ENCODE peak calls at places on chromosome 20, in five cellular contexts. One of them, this sample, is unnamed.

GRCh38 chr20:44800398-44801046 is 9.8 kb downstream of the RIMS4 start:
- DNase-seq in nephron progenitor cell: peak; percentile 40
- DNase-seq in cardiac muscle cell: no peak
- DNase-seq in AG04450: no peak
- DNase-seq in fibroblast of pulmonary artery: no peak
- DNase-seq in this sample: no peak

GRCh38 chr20:19506021-19506420 is 252.0 kb upstream of the RIN2 start:
- DNase-seq in nephron progenitor cell: no peak
- DNase-seq in cardiac muscle cell: no peak
- DNase-seq in AG04450: no peak
- DNase-seq in fibroblast of pulmonary artery: no peak
- DNase-seq in this sample: no peak

GRCh38 chr20:2872304-2873009 is 824 bp upstream of the PTPRA start:
- DNase-seq in nephron progenitor cell: peak; percentile 67
- DNase-seq in cardiac muscle cell: peak; percentile 60
- DNase-seq in AG04450: no peak
- DNase-seq in fibroblast of pulmonary artery: peak; percentile 50
- DNase-seq in this sample: peak; percentile 85

GRCh38 chr20:3330046-3330741 is 77.3 kb downstream of the DNAAF9 start:
- DNase-seq in nephron progenitor cell: no peak
- DNase-seq in cardiac muscle cell: peak; percentile 73
- DNase-seq in AG04450: no peak
- DNase-seq in fibroblast of pulmonary artery: peak; percentile 66
- DNase-seq in this sample: no peak

GRCh38 chr20:17680128-17680835 is 1.8 kb downstream of the RRBP1 start:
- DNase-seq in nephron progenitor cell: peak; percentile 37
- DNase-seq in cardiac muscle cell: peak; percentile 78
- DNase-seq in AG04450: no peak
- DNase-seq in fibroblast of pulmonary artery: peak; percentile 84
- DNase-seq in this sample: peak; percentile 93

GRCh38 chr20:49397525-49397924 is 84.9 kb downstream of the KCNB1 start:
- DNase-seq in nephron progenitor cell: no peak
- DNase-seq in cardiac muscle cell: peak; percentile 41
- DNase-seq in AG04450: no peak
- DNase-seq in fibroblast of pulmonary artery: peak; percentile 35
- DNase-seq in this sample: peak; percentile 88

GRCh38 chr20:48667481-48667880 is 160.3 kb downstream of the PREX1 start:
- DNase-seq in nephron progenitor cell: no peak
- DNase-seq in cardiac muscle cell: no peak
- DNase-seq in AG04450: no peak
- DNase-seq in fibroblast of pulmonary artery: no peak
- DNase-seq in this sample: peak; percentile 21

GRCh38 chr20:63158845-63159244 is 57.1 kb downstream of the YTHDF1 start:
- DNase-seq in nephron progenitor cell: no peak
- DNase-seq in cardiac muscle cell: no peak
- DNase-seq in AG04450: no peak
- DNase-seq in fibroblast of pulmonary artery: no peak
- DNase-seq in this sample: peak; percentile 22

GRCh38 chr20:43194187-43194586 is 4.5 kb upstream of the PTPRT start:
- DNase-seq in nephron progenitor cell: no peak
- DNase-seq in cardiac muscle cell: no peak
- DNase-seq in AG04450: no peak
- DNase-seq in fibroblast of pulmonary artery: no peak
- DNase-seq in this sample: no peak

GRCh38 chr20:36629719-36630340 is 16.2 kb downstream of the SLA2 start:
- DNase-seq in nephron progenitor cell: no peak
- DNase-seq in cardiac muscle cell: peak; percentile 23
- DNase-seq in AG04450: no peak
- DNase-seq in fibroblast of pulmonary artery: no peak
- DNase-seq in this sample: no peak

GRCh38 chr20:63006611-63007471 is at the start of gene BHLHE23:
- DNase-seq in nephron progenitor cell: peak; percentile 72
- DNase-seq in cardiac muscle cell: peak; percentile 12
- DNase-seq in AG04450: no peak
- DNase-seq in fibroblast of pulmonary artery: no peak
- DNase-seq in this sample: no peak

GRCh38 chr20:11338506-11339306 is 579.0 kb upstream of the BTBD3 start:
- DNase-seq in nephron progenitor cell: no peak
- DNase-seq in cardiac muscle cell: peak; percentile 60
- DNase-seq in AG04450: no peak
- DNase-seq in fibroblast of pulmonary artery: peak; percentile 33
- DNase-seq in this sample: no peak

GRCh38 chr20:48129319-48129973 is 344.2 kb upstream of the SULF2 start:
- DNase-seq in nephron progenitor cell: no peak
- DNase-seq in cardiac muscle cell: peak; percentile 78
- DNase-seq in AG04450: no peak
- DNase-seq in fibroblast of pulmonary artery: peak; percentile 23
- DNase-seq in this sample: no peak

GRCh38 chr20:62476074-62476838 is 461 bp upstream of the GATA5 start:
- DNase-seq in nephron progenitor cell: peak; percentile 76
- DNase-seq in cardiac muscle cell: no peak
- DNase-seq in AG04450: no peak
- DNase-seq in fibroblast of pulmonary artery: no peak
- DNase-seq in this sample: no peak

GRCh38 chr20:49508435-49509199 is 26.1 kb upstream of the KCNB1 start:
- DNase-seq in nephron progenitor cell: peak; percentile 28
- DNase-seq in cardiac muscle cell: peak; percentile 62
- DNase-seq in AG04450: no peak
- DNase-seq in fibroblast of pulmonary artery: peak; percentile 64
- DNase-seq in this sample: peak; percentile 93

GRCh38 chr20:60191014-60191413 is 232.8 kb downstream of the CDH26 start:
- DNase-seq in nephron progenitor cell: no peak
- DNase-seq in cardiac muscle cell: no peak
- DNase-seq in AG04450: no peak
- DNase-seq in fibroblast of pulmonary artery: no peak
- DNase-seq in this sample: no peak

GRCh38 chr20:62977613-62978558 is 25.4 kb downstream of the SLC17A9 start:
- DNase-seq in nephron progenitor cell: no peak
- DNase-seq in cardiac muscle cell: no peak
- DNase-seq in AG04450: no peak
- DNase-seq in fibroblast of pulmonary artery: no peak
- DNase-seq in this sample: no peak

GRCh38 chr20:24379116-24379927 is 90.1 kb upstream of the SYNDIG1 start:
- DNase-seq in nephron progenitor cell: no peak
- DNase-seq in cardiac muscle cell: peak; percentile 67
- DNase-seq in AG04450: peak; percentile 2
- DNase-seq in fibroblast of pulmonary artery: peak; percentile 18
- DNase-seq in this sample: no peak

GRCh38 chr20:57268399-57269076 is 2.1 kb upstream of the BMP7 start:
- DNase-seq in nephron progenitor cell: no peak
- DNase-seq in cardiac muscle cell: no peak
- DNase-seq in AG04450: no peak
- DNase-seq in fibroblast of pulmonary artery: no peak
- DNase-seq in this sample: peak; percentile 73